ENCODE peak calls at places on chromosomes 1 and 21, in four cellular contexts. One of them, this sample, is unnamed.
A peak's percentile ranks its signal among the peaks of the same experiment; 100 is the strongest.

GRCh38 chr1:206143537-206144155 is 26.5 kb upstream of the AVPR1B start:
- DNase-seq in K562: no peak
- DNase-seq in H1: no peak
- DNase-seq in GM12878: no peak
- DNase-seq in this sample: no peak

GRCh38 chr1:154998201-154998780 is 4.3 kb upstream of the ZBTB7B start:
- DNase-seq in K562: peak; percentile 1
- DNase-seq in H1: no peak
- DNase-seq in GM12878: no peak
- DNase-seq in this sample: no peak

GRCh38 chr1:228837817-228838716 is 102.8 kb downstream of the RHOU start:
- DNase-seq in K562: peak; percentile 52
- DNase-seq in H1: peak; percentile 34
- DNase-seq in GM12878: no peak
- DNase-seq in this sample: no peak

GRCh38 chr1:153344718-153345025 is 4.0 kb downstream of the PGLYRP4 start:
- DNase-seq in K562: no peak
- DNase-seq in H1: peak; percentile 8
- DNase-seq in GM12878: no peak
- DNase-seq in this sample: no peak

GRCh38 chr21:45886610-45887026 is 95.0 kb upstream of the COL6A1 start:
- DNase-seq in K562: no peak
- DNase-seq in H1: no peak
- DNase-seq in GM12878: no peak
- DNase-seq in this sample: no peak

GRCh38 chr1:230067441-230067870 is 418 bp downstream of the GALNT2 start:
- DNase-seq in K562: peak; percentile 78
- DNase-seq in H1: peak; percentile 63
- DNase-seq in GM12878: no peak
- DNase-seq in this sample: peak; percentile 77

GRCh38 chr1:161225178-161225533 is 704 bp upstream of the TOMM40L start:
- DNase-seq in K562: no peak
- DNase-seq in H1: no peak
- DNase-seq in GM12878: no peak
- DNase-seq in this sample: no peak

GRCh38 chr1:28887835-28888682 is 26.3 kb upstream of the EPB41 start:
- DNase-seq in K562: peak; percentile 47
- DNase-seq in H1: peak; percentile 77
- DNase-seq in GM12878: no peak
- DNase-seq in this sample: no peak

GRCh38 chr1:97202481-97202880 is 480.9 kb downstream of the PTBP2 start:
- DNase-seq in K562: no peak
- DNase-seq in H1: no peak
- DNase-seq in GM12878: no peak
- DNase-seq in this sample: no peak

GRCh38 chr21:39503138-39503762 is 51.5 kb downstream of the SH3BGR start:
- DNase-seq in K562: no peak
- DNase-seq in H1: no peak
- DNase-seq in GM12878: no peak
- DNase-seq in this sample: no peak

GRCh38 chr21:46564391-46564790 is 40.5 kb downstream of the S100B start:
- DNase-seq in K562: peak; percentile 8
- DNase-seq in H1: no peak
- DNase-seq in GM12878: no peak
- DNase-seq in this sample: no peak

GRCh38 chr1:16254263-16254948 is 17.4 kb upstream of the CPLANE2 start:
- DNase-seq in K562: no peak
- DNase-seq in H1: no peak
- DNase-seq in GM12878: no peak
- DNase-seq in this sample: no peak

GRCh38 chr1:118115567-118116272 is 69.3 kb downstream of the SPAG17 start:
- DNase-seq in K562: no peak
- DNase-seq in H1: no peak
- DNase-seq in GM12878: no peak
- DNase-seq in this sample: no peak

GRCh38 chr21:45992311-45993209 is 11.0 kb downstream of the COL6A1 start:
- DNase-seq in K562: no peak
- DNase-seq in H1: no peak
- DNase-seq in GM12878: no peak
- DNase-seq in this sample: peak; percentile 62

GRCh38 chr1:155969377-155969791 is 9.0 kb downstream of the ARHGEF2 start:
- DNase-seq in K562: no peak
- DNase-seq in H1: no peak
- DNase-seq in GM12878: no peak
- DNase-seq in this sample: no peak

GRCh38 chr1:221824025-221824424 is 82.1 kb upstream of the DUSP10 start:
- DNase-seq in K562: no peak
- DNase-seq in H1: no peak
- DNase-seq in GM12878: no peak
- DNase-seq in this sample: no peak

GRCh38 chr1:18668051-18668450 is 37.4 kb downstream of the PAX7 start:
- DNase-seq in K562: no peak
- DNase-seq in H1: no peak
- DNase-seq in GM12878: no peak
- DNase-seq in this sample: no peak

GRCh38 chr1:58746182-58746581 is 37.7 kb downstream of the JUN start:
- DNase-seq in K562: no peak
- DNase-seq in H1: no peak
- DNase-seq in GM12878: no peak
- DNase-seq in this sample: no peak

GRCh38 chr1:55246896-55247295 is 31.7 kb upstream of the USP24 start:
- DNase-seq in K562: no peak
- DNase-seq in H1: no peak
- DNase-seq in GM12878: no peak
- DNase-seq in this sample: no peak

GRCh38 chr1:103948526-103948925 is 198.8 kb downstream of the AMY1C start:
- DNase-seq in K562: no peak
- DNase-seq in H1: no peak
- DNase-seq in GM12878: no peak
- DNase-seq in this sample: no peak

GRCh38 chr1:206654826-206655225 is 19.5 kb downstream of the DYRK3 start:
- DNase-seq in K562: no peak
- DNase-seq in H1: no peak
- DNase-seq in GM12878: no peak
- DNase-seq in this sample: no peak

GRCh38 chr1:235329139-235329808 is 904 bp downstream of the GGPS1 start:
- DNase-seq in K562: no peak
- DNase-seq in H1: peak; percentile 55
- DNase-seq in GM12878: peak; percentile 52
- DNase-seq in this sample: no peak

GRCh38 chr1:171800342-171800741 is 18.9 kb downstream of the METTL13 start:
- DNase-seq in K562: no peak
- DNase-seq in H1: no peak
- DNase-seq in GM12878: no peak
- DNase-seq in this sample: no peak

GRCh38 chr1:233323724-233324123 is 3.8 kb upstream of the MAP3K21 start:
- DNase-seq in K562: no peak
- DNase-seq in H1: no peak
- DNase-seq in GM12878: no peak
- DNase-seq in this sample: no peak

DNA sequence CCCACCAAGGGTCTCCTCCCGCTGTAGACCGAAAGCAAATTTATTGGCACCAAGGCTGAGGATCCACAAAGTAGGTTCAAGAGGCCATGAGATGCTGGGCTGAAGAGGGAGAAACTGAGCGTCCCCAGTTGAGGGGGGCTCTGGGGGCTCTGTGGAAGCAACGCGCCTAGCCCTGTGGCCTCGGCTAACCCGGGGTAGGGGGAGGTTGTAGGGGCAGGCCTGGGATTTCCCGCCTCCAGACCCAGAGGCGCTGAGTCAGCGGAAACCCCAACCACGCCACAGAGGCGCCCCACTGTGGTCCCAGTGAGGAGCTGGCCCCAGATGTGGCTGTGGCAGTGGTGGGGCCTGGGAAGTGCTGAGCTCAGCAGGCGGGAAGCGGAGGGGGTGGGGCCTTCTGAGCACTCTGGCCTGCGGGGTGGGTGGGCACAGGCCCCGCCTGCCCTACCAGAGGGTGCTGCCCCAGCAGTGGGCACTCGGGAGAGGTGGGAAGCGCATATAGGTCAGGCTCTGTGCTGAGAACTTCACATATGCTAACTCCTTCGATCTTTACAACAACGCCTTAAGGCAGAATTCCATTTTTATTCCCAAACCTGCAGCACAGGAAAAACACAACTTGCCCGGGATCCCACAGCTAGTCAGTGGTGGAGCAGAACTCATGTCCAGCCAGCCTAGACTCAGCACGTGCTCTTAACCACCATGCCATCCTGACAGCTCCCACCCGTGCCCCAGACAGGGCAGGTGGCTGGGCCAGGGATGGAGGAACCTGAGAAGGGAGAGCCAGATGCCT is 1.5 kb upstream of the COL16A1 start:
- DNase-seq in K562: peak; percentile 94
- DNase-seq in H1: peak; percentile 80
- DNase-seq in GM12878: no peak
- DNase-seq in this sample: no peak
- H3K4me1 ChIP-seq in K562: peaks cover 27% of the 10 kb centered on the region
- H3K4me1 ChIP-seq in H1: peaks cover 15% of the 10 kb centered on the region
- H3K4me1 ChIP-seq in GM12878: peaks cover 45% of the 10 kb centered on the region
- H3K4me1 ChIP-seq in this sample: peaks cover 66% of the 10 kb centered on the region

DNA sequence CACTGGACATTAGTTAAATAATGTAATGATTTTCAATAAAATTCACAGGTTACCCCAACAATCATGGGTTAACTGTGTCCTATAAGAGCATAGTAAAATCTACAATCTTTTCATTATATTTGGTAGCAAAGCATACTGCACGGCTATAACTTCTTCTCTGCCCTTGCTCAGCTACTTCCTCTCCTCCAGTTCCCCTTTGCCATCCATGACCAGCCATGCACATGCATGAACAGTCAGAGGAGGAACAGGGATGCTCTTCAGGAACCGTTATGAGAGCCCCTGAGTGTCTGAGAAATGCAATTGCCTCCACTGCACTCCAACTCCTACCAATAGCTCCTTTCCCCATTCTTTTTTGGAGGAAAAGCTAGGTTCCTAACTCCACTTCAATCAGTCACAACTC is 646.7 kb downstream of the LTN1 start:
- DNase-seq in K562: no peak
- DNase-seq in H1: no peak
- DNase-seq in GM12878: no peak
- DNase-seq in this sample: no peak
- TF ChIP-seq POLR2AphosphoS5 in K562: no peak
- TF ChIP-seq POLR2AphosphoS5 in H1: no peak
- TF ChIP-seq POLR2AphosphoS5 in GM12878: no peak
- TF ChIP-seq POLR2AphosphoS5 in this sample: no peak

GRCh38 chr1:219713981-219714381 is 101.1 kb upstream of the ZC3H11B start:
- DNase-seq in K562: no peak
- DNase-seq in H1: no peak
- DNase-seq in GM12878: no peak
- DNase-seq in this sample: no peak

GRCh38 chr1:219708919-219709318 is 96.0 kb upstream of the ZC3H11B start:
- DNase-seq in K562: peak; percentile 27
- DNase-seq in H1: no peak
- DNase-seq in GM12878: no peak
- DNase-seq in this sample: no peak

DNA sequence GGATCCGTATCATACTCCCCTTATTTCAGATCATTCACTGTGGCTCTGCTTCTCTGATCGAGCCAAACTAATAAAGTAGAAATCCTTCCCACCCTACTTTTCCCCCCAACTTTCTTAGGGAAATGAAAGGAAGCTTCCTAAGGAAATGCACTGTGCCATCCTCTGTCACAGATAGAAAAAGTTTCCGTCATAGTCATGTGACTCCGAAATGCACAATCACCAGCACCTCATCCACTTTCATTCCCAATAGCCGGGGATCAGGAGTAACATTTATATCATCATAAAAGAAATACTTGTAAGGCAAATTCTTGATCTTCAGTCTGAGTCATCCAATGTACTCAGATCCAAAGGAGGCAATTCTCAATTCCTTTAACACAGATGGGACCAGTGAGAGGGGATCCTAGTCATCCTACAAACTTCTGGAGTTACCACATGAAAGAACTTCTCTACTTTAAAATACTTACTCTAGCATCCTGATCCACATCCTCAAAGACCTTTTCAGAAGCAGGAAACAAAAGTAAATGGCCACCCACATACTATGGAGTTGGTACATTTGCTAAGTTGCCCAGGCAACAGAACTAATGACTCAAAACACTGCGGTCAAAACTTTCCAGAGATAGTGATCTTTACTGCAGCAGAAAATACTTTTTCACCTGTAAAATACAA is 97.8 kb upstream of the ZC3H11B start:
- DNase-seq in K562: no peak
- DNase-seq in H1: no peak
- DNase-seq in GM12878: no peak
- DNase-seq in this sample: no peak
- TF ChIP-seq EP300 in K562: no peak
- TF ChIP-seq EP300 in H1: no peak
- TF ChIP-seq EP300 in GM12878: no peak
- TF ChIP-seq EP300 in this sample: no peak

GRCh38 chr1:183163311-183163710 is 22.8 kb upstream of the LAMC2 start:
- DNase-seq in K562: no peak
- DNase-seq in H1: no peak
- DNase-seq in GM12878: no peak
- DNase-seq in this sample: no peak

GRCh38 chr1:183164350-183164749 is 21.7 kb upstream of the LAMC2 start:
- DNase-seq in K562: no peak
- DNase-seq in H1: no peak
- DNase-seq in GM12878: no peak
- DNase-seq in this sample: no peak

GRCh38 chr1:183165456-183165855 is 20.6 kb upstream of the LAMC2 start:
- DNase-seq in K562: no peak
- DNase-seq in H1: no peak
- DNase-seq in GM12878: no peak
- DNase-seq in this sample: no peak

GRCh38 chr1:183166439-183166838 is 19.6 kb upstream of the LAMC2 start:
- DNase-seq in K562: no peak
- DNase-seq in H1: no peak
- DNase-seq in GM12878: no peak
- DNase-seq in this sample: no peak

GRCh38 chr1:183164963-183165362 is 21.1 kb upstream of the LAMC2 start:
- DNase-seq in K562: no peak
- DNase-seq in H1: no peak
- DNase-seq in GM12878: no peak
- DNase-seq in this sample: no peak
- H3K4me1 ChIP-seq in K562: peaks cover 6% of the 10 kb centered on the region
- H3K4me1 ChIP-seq in H1: no peaks in the 10 kb centered on the region
- H3K4me1 ChIP-seq in GM12878: no peaks in the 10 kb centered on the region
- H3K4me1 ChIP-seq in this sample: peaks cover 5% of the 10 kb centered on the region